ENCODE peak calls at places on chromosomes 6 and 20, in eight cellular contexts. U is fibroblast of villous mesenchyme; S is activated CD8-positive, alpha-beta memory T cell treated with anti-CD3 and anti-CD28 coated beads, Interleukin-2, amount 10 ng/mL, durations not matched to agents 7 days and 5 days; Q is stimulated activated CD8-positive, alpha-beta memory T cell treated with anti-CD3 and anti-CD28 coated beads, Interleukin-15, amount 100 ng/mL, for 4 hours; T is neuronal stem cell; R is GM12891; X is pancreas; A is foreskin keratinocyte. Y is an unnamed sample.

GRCh38 chr6:132060591-132060990 is 109.4 kb upstream of the CCN2 start:
- DNase-seq in U (peak; percentile 75), S (no peak), Q (no peak), T (no peak), R (no peak), X (no peak), A (peak; percentile 55), Y (no peak)

GRCh38 chr6:79031821-79032590 is 46.0 kb downstream of the PHIP start:
- DNase-seq in U (peak; percentile 72), S (no peak), Q (no peak), T (no peak), R (no peak), X (no peak), A (no peak), Y (no peak)

GRCh38 chr6:111737065-111737521 is 131.4 kb upstream of the TRAF3IP2 start:
- DNase-seq in U (peak; percentile 81), S (peak; percentile 75), Q (no peak), T (no peak), R (no peak), X (no peak), A (peak; percentile 44), Y (no peak)

GRCh38 chr20:3304456-3304855 is 65.5 kb upstream of the SLC4A11 start:
- DNase-seq in U (no peak), S (no peak), Q (no peak), T (no peak), R (no peak), X (no peak), A (no peak), Y (no peak)

GRCh38 chr6:93550551-93551276 is 131.4 kb upstream of the EPHA7 start:
- DNase-seq in U (no peak), S (no peak), Q (no peak), T (no peak), R (no peak), X (no peak), A (no peak), Y (no peak)

GRCh38 chr6:39102821-39103136 is 12.2 kb downstream of the SAYSD1 start:
- DNase-seq in U (no peak), S (no peak), Q (no peak), T (no peak), R (no peak), X (no peak), A (no peak), Y (no peak)

GRCh38 chr6:64227868-64228267 is 592.3 kb downstream of the PHF3 start:
- DNase-seq in U (no peak), S (no peak), Q (no peak), T (no peak), R (no peak), X (no peak), A (no peak), Y (no peak)

GRCh38 chr6:35547666-35548065 is 35.0 kb upstream of the TULP1 start:
- DNase-seq in U (no peak), S (no peak), Q (no peak), T (no peak), R (no peak), X (no peak), A (no peak), Y (no peak)

GRCh38 chr6:15242937-15243614 is 2.8 kb upstream of the JARID2 start:
- DNase-seq in U (no peak), S (no peak), Q (no peak), T (no peak), R (no peak), X (no peak), A (no peak), Y (no peak)

GRCh38 chr6:10837692-10837996 is 695 bp downstream of the MAK start:
- DNase-seq in U (peak; percentile 11), S (peak; percentile 46), Q (no peak), T (no peak), R (peak; percentile 7), X (no peak), A (no peak), Y (no peak)

GRCh38 chr20:57440678-57441509 is 49.7 kb downstream of the RBM38 start:
- DNase-seq in U (peak; percentile 65), S (no peak), Q (no peak), T (no peak), R (no peak), X (peak; percentile 78), A (no peak), Y (no peak)

GRCh38 chr6:40714576-40715500 is 127.7 kb upstream of the LRFN2 start:
- DNase-seq in U (no peak), S (no peak), Q (no peak), T (no peak), R (no peak), X (no peak), A (no peak), Y (no peak)

GRCh38 chr6:42352856-42353564 is 98.7 kb downstream of the TRERF1 start:
- DNase-seq in U (no peak), S (no peak), Q (no peak), T (no peak), R (no peak), X (no peak), A (peak; percentile 41), Y (no peak)

GRCh38 chr6:142695016-142695415 is 250.0 kb downstream of the HIVEP2 start:
- DNase-seq in U (no peak), S (no peak), Q (no peak), T (no peak), R (no peak), X (no peak), A (no peak), Y (no peak)